ENCODE peak calls at places on chromosome 1, in four cellular contexts. B is K562, H is HepG2, K is GM12878. C is an unnamed sample.

GRCh38 chr1:43272161-43272560 is 2.4 kb downstream of the TMEM125 start:
- DNase-seq in B (no peak), H (no peak), K (no peak), C (no peak)

GRCh38 chr1:26317612-26318337 is at the start of gene CD52:
- DNase-seq in B (peak), H (no peak), K (peak), C (no peak)

GRCh38 chr1:155715777-155716176 is 26.9 kb downstream of the DAP3 start:
- DNase-seq in B (no peak), H (no peak), K (no peak), C (no peak)

GRCh38 chr1:183699643-183700160 is 46.6 kb upstream of the APOBEC4 start:
- DNase-seq in B (no peak), H (peak), K (no peak), C (no peak)

GRCh38 chr1:26789612-26789865 is 1.8 kb downstream of the PIGV start:
- DNase-seq in B (no peak), H (no peak), K (no peak), C (no peak)

GRCh38 chr1:7107109-7107830 is 322.0 kb downstream of the CAMTA1 start:
- DNase-seq in B (no peak), H (no peak), K (no peak), C (no peak)

GRCh38 chr1:205077934-205078311 is 6.3 kb downstream of the TMEM81 start:
- DNase-seq in B (no peak), H (no peak), K (no peak), C (no peak)

GRCh38 chr1:170886460-170886859 is 48.9 kb upstream of the MROH9 start:
- DNase-seq in B (no peak), H (no peak), K (no peak), C (no peak)

GRCh38 chr1:205907794-205908193 is 35.5 kb downstream of the SLC26A9 start:
- DNase-seq in B (peak), H (no peak), K (no peak), C (no peak)

GRCh38 chr1:1203561-1204424 is 2.6 kb downstream of the TNFRSF18 start:
- DNase-seq in B (no peak), H (no peak), K (no peak), C (peak)

DNA sequence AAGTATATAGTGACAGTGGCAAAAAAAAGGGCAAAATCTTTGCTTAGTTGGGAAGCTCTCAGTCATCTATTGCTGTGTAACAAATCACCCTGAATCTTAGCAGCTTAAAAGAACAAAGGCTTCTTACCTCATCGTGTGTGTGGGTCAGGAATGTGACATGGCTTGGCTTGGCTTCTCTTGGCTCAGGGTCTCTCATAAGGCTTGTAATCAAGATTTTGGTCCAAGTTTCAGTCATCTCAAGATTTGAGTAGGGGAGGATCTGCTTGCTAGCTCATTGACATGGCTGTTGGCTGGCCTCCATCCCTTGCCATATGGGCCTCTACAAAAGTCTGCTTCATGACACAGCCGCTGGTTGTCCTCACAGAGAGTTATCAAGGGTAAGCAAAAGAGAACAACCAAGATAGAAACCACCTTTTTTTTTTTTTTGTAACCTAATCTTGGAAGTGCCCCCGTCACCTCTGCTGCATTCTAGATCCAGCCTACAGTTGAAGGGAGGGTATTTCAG is 207.7 kb downstream of the PTPRC start:
- DNase-seq in B (no peak), H (no peak), K (no peak), C (no peak)
- TF ChIP-seq ZNF274 in B (no peak), H (no peak), K (no peak), C (no peak)

GRCh38 chr1:36804669-36805314 is 229.5 kb downstream of the GRIK3 start:
- DNase-seq in B (no peak), H (no peak), K (no peak), C (no peak)

GRCh38 chr1:36802018-36802417 is 232.3 kb downstream of the GRIK3 start:
- DNase-seq in B (no peak), H (no peak), K (no peak), C (no peak)

GRCh38 chr1:36805979-36806640 is 228.2 kb downstream of the GRIK3 start:
- DNase-seq in B (no peak), H (no peak), K (no peak), C (no peak)

GRCh38 chr1:36803870-36804560 is 230.3 kb downstream of the GRIK3 start:
- DNase-seq in B (no peak), H (no peak), K (no peak), C (no peak)

DNA sequence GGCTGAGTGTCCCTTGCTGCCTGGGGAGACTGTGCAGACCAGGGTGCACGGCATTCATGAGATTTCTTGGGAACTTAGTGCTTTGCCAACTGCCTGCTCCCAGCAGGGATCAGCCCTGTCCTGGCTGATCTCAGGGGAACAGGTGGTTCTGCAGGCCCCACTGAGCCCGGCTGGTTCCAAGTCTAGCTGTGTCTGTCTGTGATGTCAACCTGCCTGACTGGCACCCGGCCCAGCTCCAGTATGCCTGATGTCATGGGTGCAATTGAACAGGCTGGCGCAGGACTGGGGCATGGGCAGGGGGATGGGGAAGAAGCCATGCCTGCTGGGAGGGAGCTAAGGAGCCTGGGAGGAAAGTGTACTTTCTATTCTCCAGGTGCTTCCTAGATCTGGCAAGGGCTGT is 227.1 kb downstream of the GRIK3 start:
- DNase-seq in B (no peak), H (no peak), K (no peak), C (no peak)
- TF ChIP-seq CREB1 in B (no peak), H (no peak), K (no peak), C (no peak)

DNA sequence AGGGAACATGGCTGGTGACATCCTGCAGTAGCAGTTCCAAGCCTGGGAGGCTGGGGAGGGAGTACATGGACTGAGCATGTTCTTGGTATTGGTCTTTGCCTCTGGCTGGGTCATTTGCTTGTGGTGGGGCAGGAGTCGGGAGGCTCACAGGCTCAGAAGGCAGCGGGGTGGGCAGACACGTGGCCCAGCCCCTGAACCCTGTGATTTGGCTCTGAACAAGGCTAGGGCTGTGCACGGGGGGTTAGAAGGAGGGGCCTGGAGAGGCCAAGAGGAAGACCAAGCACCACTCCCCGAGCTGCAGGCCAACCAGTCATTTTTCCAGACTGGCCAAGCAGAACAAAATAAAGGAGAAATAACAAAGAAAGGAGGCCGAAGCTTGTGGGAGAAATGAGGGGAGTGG is 9.7 kb upstream of the PRELP start:
- DNase-seq in B (no peak), H (no peak), K (no peak), C (no peak)
- TF ChIP-seq ZNF274 in B (no peak), H (no peak), K (no peak), C (no peak)

DNA sequence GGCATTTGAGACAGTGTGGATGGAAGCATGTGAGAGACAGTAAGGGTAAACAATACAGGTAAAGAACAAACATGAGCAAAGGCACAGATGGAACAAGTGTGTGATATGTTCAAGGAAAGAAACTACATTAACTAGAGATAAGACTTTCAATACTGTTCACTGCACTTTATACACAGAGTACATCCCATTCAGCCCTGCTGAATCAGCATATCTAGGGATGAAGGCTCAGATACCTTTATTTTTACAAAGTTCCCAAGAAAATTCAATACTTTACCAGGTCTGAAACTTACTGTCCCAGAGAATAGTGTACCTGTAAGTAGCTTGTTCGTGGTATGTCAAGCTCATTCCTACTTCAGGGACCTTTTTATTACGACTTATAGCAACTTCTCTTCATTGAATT is 122.5 kb downstream of the LHX4 start:
- DNase-seq in B (no peak), H (no peak), K (no peak), C (no peak)
- TF ChIP-seq CREB1 in B (no peak), H (no peak), K (no peak), C (no peak)

DNA sequence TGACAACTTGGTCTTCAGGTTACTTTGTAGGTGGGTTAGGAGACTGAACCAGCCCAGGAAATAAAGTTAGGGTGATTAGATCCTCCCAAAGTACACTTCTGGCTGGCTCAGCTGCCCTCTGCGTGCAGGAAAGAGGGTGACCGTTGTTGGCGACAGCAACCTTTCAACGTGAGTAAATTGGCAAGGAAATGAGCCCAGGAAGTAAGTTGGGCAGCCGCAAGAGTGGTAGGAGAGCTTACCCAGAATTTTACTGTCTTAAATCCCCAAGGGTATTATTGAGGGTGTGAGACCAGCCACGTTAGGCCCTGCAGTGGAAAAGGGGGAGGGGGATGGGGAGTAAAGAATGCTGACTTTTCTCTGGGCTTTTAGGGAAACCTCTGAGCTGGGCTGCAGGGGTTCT is 1.6 kb downstream of the TENT5C start:
- DNase-seq in B (no peak), H (no peak), K (no peak), C (no peak)
- TF ChIP-seq ZNF274 in B (no peak), H (no peak), K (no peak), C (no peak)

GRCh38 chr1:145891143-145891542 is 5.5 kb upstream of the ANKRD35 start:
- DNase-seq in B (no peak), H (peak), K (no peak), C (no peak)
- TF ChIP-seq CREB1 in B (no peak), H (no peak), K (no peak), C (no peak)

GRCh38 chr1:221611930-221612777 is 129.7 kb downstream of the DUSP10 start:
- DNase-seq in B (no peak), H (no peak), K (no peak), C (no peak)
- TF ChIP-seq ZNF274 in B (no peak), H (no peak), K (no peak), C (no peak)

DNA sequence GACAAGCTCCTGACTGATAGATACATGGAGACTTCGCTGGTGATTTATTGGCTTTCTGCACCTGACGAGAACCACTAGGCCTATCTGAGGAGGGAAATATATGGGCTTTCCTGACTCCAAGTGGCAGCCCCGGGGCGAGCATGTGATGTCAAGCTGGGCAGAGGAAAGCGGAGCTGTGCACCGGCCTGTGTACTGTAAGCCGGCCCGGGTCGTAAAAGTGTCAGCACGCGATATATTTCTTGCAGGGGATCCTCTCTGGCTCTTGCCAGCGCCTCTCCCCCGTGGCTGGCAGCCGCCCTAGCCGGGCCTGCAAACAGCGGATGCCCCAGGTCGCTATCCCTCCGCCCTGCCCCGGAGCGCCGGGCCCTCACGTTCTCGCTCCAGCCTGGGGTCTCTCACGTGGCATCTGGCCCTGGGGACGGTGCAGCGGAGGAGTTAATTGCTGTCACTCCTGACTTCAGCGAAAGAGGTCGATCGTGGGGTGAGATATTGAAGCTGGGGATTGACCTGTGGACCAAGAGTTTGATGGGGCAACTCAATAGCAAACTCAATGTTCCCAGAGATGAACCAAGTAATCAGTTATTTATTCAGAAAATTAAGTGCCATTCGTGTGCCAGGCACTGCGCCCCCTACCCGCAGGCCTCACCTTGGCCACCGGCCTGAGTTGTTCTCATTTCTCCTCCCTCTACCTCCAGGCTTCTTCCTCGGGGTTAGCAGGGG is 41.0 kb upstream of the HAO2 start:
- DNase-seq in B (no peak), H (peak), K (no peak), C (no peak)
- TF ChIP-seq CREB1 in B (no peak), H (no peak), K (no peak), C (no peak)

DNA sequence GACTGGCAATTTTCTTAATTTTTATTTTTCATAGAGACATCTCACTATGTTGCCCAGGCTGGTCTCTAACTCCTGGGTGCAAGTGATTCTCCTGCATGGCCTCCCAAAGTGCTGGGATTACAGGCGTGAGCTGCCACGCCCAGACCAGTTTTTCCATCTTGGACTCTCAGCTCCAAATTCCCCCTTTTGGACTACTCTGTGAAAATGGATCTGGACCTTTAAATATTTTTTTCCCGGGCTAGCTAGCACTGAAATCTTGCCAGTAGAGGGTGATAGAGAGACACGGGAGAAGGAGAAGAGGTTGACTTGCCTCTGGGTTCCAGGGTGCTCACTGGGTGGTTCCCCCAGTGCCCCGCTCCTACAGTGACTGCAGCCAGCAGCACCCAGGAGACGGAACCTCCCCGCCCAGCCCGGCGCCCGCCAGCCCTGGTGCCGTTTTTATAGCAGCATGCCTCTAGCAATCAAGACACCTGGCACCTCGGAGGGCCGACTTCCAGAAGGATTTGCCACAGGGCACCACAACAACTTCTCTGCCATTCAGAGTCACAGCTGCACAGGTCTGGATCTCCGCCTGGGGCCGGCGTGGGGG is 34.7 kb upstream of the SCCPDH start:
- DNase-seq in B (peak), H (peak), K (peak), C (peak)
- TF ChIP-seq ZNF274 in B (no peak), H (no peak), K (no peak), C (no peak)

DNA sequence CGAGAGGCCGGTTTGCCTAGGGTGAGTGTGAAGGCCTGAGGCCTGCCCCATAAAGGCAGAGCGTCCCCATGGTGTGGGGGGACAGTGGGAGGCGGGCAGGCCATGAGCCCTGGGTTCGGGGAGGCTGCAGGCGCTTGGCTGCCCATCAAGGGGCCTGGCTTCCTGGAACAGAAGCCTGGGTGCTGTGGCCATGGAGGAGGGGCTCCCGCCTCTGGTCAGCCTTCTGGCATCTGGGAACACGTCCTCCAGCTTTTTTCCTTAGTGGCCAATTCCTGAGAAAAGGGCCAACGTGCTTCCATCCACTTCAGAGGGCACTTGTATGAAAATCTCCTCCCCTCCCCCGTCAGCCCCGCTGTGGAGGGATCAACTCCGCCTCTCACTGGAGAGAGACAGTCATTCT is 58.7 kb downstream of the PRDM16 start:
- DNase-seq in B (no peak), H (no peak), K (no peak), C (no peak)
- TF ChIP-seq CREB1 in B (no peak), H (no peak), K (no peak), C (no peak)

C was measured in H1.